ENCODE peak calls at places on chromosomes 2 and 18, in six cellular contexts. G, Z, C, H, X and I are unnamed samples.

GRCh38 chr2:122433123-122433754 is 677.8 kb downstream of the TSN start:
- DNase-seq in X (no peak), H (no peak), C (no peak), G (no peak), Z (no peak), I (no peak)

GRCh38 chr2:207688597-207688996 is 22.8 kb upstream of the CCNYL1 start:
- DNase-seq in H (no peak), X (no peak), C (no peak), Z (no peak), G (peak), I (no peak)

GRCh38 chr2:121090088-121090715 is 194.8 kb downstream of the TFCP2L1 start:
- DNase-seq in H (no peak), C (no peak), Z (no peak), G (no peak), X (peak), I (no peak)

GRCh38 chr18:56431551-56431950 is 206.8 kb downstream of the TXNL1 start:
- DNase-seq in G (no peak), Z (no peak), H (no peak), X (no peak), C (no peak), I (no peak)

GRCh38 chr2:131426727-131427126 is 49.2 kb upstream of the TUBA3D start:
- DNase-seq in C (no peak), X (no peak), G (no peak), H (no peak), Z (no peak), I (no peak)

GRCh38 chr2:239386001-239386670 is 14.7 kb downstream of the HDAC4 start:
- DNase-seq in Z (no peak), H (no peak), X (peak), C (no peak), G (no peak), I (no peak)

GRCh38 chr18:56009451-56009850 is 421.5 kb upstream of the TCF4 start:
- DNase-seq in Z (no peak), X (no peak), C (no peak), G (no peak), H (no peak), I (no peak)

GRCh38 chr2:26455801-26456700 is 21.9 kb downstream of the OTOF start:
- DNase-seq in X (peak), Z (no peak), H (peak), C (no peak), G (no peak), I (no peak)

GRCh38 chr18:5630057-5630765 is 86.4 kb upstream of the EPB41L3 start:
- DNase-seq in H (no peak), G (peak), Z (no peak), C (peak), X (peak), I (peak)

GRCh38 chr2:126866451-126866850 is 32.2 kb upstream of the TEX51 start:
- DNase-seq in G (no peak), Z (no peak), C (no peak), H (no peak), X (no peak), I (no peak)

GRCh38 chr18:58505181-58505580 is 123.7 kb downstream of the ALPK2 start:
- DNase-seq in C (no peak), G (peak), X (no peak), H (peak), Z (no peak), I (no peak)

GRCh38 chr2:100142393-100142792 is at the start of gene AFF3:
- DNase-seq in G (peak), Z (peak), C (no peak), X (no peak), H (peak), I (no peak)

GRCh38 chr2:17578466-17578928 is 38.0 kb downstream of the VSNL1 start:
- DNase-seq in X (no peak), H (no peak), G (peak), C (peak), Z (no peak), I (peak)

GRCh38 chr2:66854304-66854703 is 419.4 kb downstream of the MEIS1 start:
- DNase-seq in G (no peak), Z (no peak), X (no peak), H (no peak), C (no peak), I (no peak)

GRCh38 chr2:26245810-26246209 is 1.1 kb downstream of the HADHB start:
- DNase-seq in G (peak), H (peak), X (no peak), C (peak), Z (no peak), I (no peak)

GRCh38 chr18:75406491-75407445 is 20.7 kb downstream of the SMIM21 start:
- DNase-seq in C (no peak), H (no peak), Z (no peak), G (no peak), X (no peak), I (no peak)

GRCh38 chr2:37181726-37182684 is 6.5 kb downstream of the SULT6B1 start:
- DNase-seq in G (no peak), Z (no peak), C (no peak), X (no peak), H (no peak), I (no peak)

GRCh38 chr2:182006606-182007005 is 21.0 kb downstream of the PPP1R1C start:
- DNase-seq in H (no peak), C (no peak), X (no peak), Z (no peak), G (no peak), I (no peak)

GRCh38 chr18:54154231-54154630 is 70.2 kb downstream of the MBD2 start:
- DNase-seq in X (no peak), C (no peak), G (no peak), H (no peak), Z (no peak), I (no peak)

GRCh38 chr2:184769038-184769437 is 170.7 kb downstream of the ZNF804A start:
- DNase-seq in X (no peak), G (no peak), H (no peak), C (no peak), Z (no peak), I (no peak)

GRCh38 chr2:61253136-61253535 is 91.1 kb downstream of the C2orf74 start:
- DNase-seq in C (no peak), X (no peak), H (no peak), G (no peak), Z (no peak), I (no peak)

GRCh38 chr2:68889500-68889899 is 18.3 kb upstream of the BMP10 start:
- DNase-seq in G (no peak), C (no peak), H (no peak), Z (no peak), X (no peak), I (no peak)

GRCh38 chr18:58670561-58671121 is 624 bp upstream of the MALT1 start:
- DNase-seq in G (no peak), Z (peak), C (no peak), X (no peak), H (no peak), I (no peak)

GRCh38 chr18:12288406-12288762 is 19.7 kb upstream of the TUBB6 start:
- DNase-seq in X (no peak), C (no peak), H (no peak), Z (no peak), G (no peak), I (no peak)

GRCh38 chr2:236237468-236238190 is 26.6 kb downstream of the ASB18 start:
- DNase-seq in C (no peak), G (no peak), X (no peak), Z (no peak), H (no peak), I (no peak)

GRCh38 chr2:174931724-174932123 is 73.5 kb downstream of the CHN1 start:
- DNase-seq in X (no peak), C (no peak), H (no peak), Z (no peak), G (no peak), I (no peak)

GRCh38 chr2:225008935-225009334 is 33.3 kb downstream of the DOCK10 start:
- DNase-seq in G (no peak), Z (no peak), C (peak), H (no peak), X (no peak), I (no peak)

GRCh38 chr2:71559828-71560210 is 106.5 kb downstream of the DYSF start:
- DNase-seq in C (no peak), H (no peak), Z (no peak), X (no peak), G (no peak), I (no peak)

GRCh38 chr2:72127401-72128058 is 20.1 kb downstream of the CYP26B1 start:
- DNase-seq in X (no peak), C (no peak), Z (no peak), H (no peak), G (no peak), I (no peak)

GRCh38 chr2:102806250-102806837 is 44.5 kb downstream of the TMEM182 start:
- DNase-seq in X (peak), H (peak), C (peak), G (peak), Z (no peak), I (peak)

GRCh38 chr2:191691016-191691725 is 13.2 kb downstream of the NABP1 start:
- DNase-seq in H (peak), X (no peak), G (peak), C (peak), Z (no peak), I (no peak)

GRCh38 chr2:206442854-206443734 is at the start of gene ADAM23:
- DNase-seq in X (no peak), G (peak), H (peak), C (peak), Z (no peak), I (peak)

GRCh38 chr2:209977386-209978239 is 24.8 kb upstream of the RPE start:
- DNase-seq in G (peak), C (peak), Z (no peak), X (no peak), H (no peak), I (no peak)

GRCh38 chr2:134675294-134675693 is 43.5 kb downstream of the TMEM163 start:
- DNase-seq in C (no peak), H (no peak), G (no peak), Z (no peak), X (no peak), I (no peak)

GRCh38 chr2:19362652-19363473 is 4.4 kb upstream of the OSR1 start:
- DNase-seq in X (peak), G (peak), H (peak), C (peak), Z (no peak), I (no peak)